ENCODE peak calls at places on chromosomes 7 and 10, in seven cellular contexts. One of them, this sample, is unnamed.

GRCh38 chr10:122911889-122912484 is 1.6 kb downstream of the FAM24A start:
- DNase-seq in gastrocnemius medialis: no peak
- DNase-seq in IMR-90: peak; percentile 52
- DNase-seq in Peyer's patch: no peak
- DNase-seq in adrenal gland: peak; percentile 37
- DNase-seq in lower leg skin: no peak
- DNase-seq in K562: peak; percentile 55
- DNase-seq in this sample: peak; percentile 66

GRCh38 chr10:122097935-122098334 is 109.0 kb downstream of the TACC2 start:
- DNase-seq in K562: no peak
- DNase-seq in adrenal gland: no peak
- DNase-seq in Peyer's patch: no peak
- DNase-seq in gastrocnemius medialis: peak; percentile 76
- DNase-seq in lower leg skin: no peak
- DNase-seq in IMR-90: no peak
- DNase-seq in this sample: no peak

GRCh38 chr7:20895563-20895962 is 108.9 kb upstream of the SP8 start:
- DNase-seq in lower leg skin: no peak
- DNase-seq in IMR-90: no peak
- DNase-seq in adrenal gland: no peak
- DNase-seq in K562: no peak
- DNase-seq in Peyer's patch: no peak
- DNase-seq in gastrocnemius medialis: no peak
- DNase-seq in this sample: no peak

GRCh38 chr10:112951349-112952281 is 1.6 kb downstream of the TCF7L2 start:
- DNase-seq in K562: peak; percentile 50
- DNase-seq in IMR-90: peak; percentile 84
- DNase-seq in adrenal gland: peak; percentile 64
- DNase-seq in lower leg skin: peak; percentile 58
- DNase-seq in Peyer's patch: peak; percentile 76
- DNase-seq in gastrocnemius medialis: peak; percentile 39
- DNase-seq in this sample: peak; percentile 20

GRCh38 chr7:55275291-55276200 is 89.6 kb upstream of the LANCL2 start:
- DNase-seq in adrenal gland: no peak
- DNase-seq in IMR-90: no peak
- DNase-seq in Peyer's patch: no peak
- DNase-seq in K562: no peak
- DNase-seq in gastrocnemius medialis: no peak
- DNase-seq in lower leg skin: no peak
- DNase-seq in this sample: no peak

GRCh38 chr7:107035446-107035845 is 9.1 kb upstream of the PRKAR2B start:
- DNase-seq in lower leg skin: no peak
- DNase-seq in gastrocnemius medialis: no peak
- DNase-seq in K562: peak; percentile 89
- DNase-seq in Peyer's patch: no peak
- DNase-seq in adrenal gland: no peak
- DNase-seq in IMR-90: peak; percentile 95
- DNase-seq in this sample: peak; percentile 73

GRCh38 chr10:58948303-58948702 is 228.1 kb upstream of the PHYHIPL start:
- DNase-seq in gastrocnemius medialis: no peak
- DNase-seq in Peyer's patch: no peak
- DNase-seq in K562: no peak
- DNase-seq in lower leg skin: no peak
- DNase-seq in adrenal gland: no peak
- DNase-seq in IMR-90: no peak
- DNase-seq in this sample: no peak

GRCh38 chr10:77866598-77866997 is 60.0 kb downstream of the DLG5 start:
- DNase-seq in lower leg skin: no peak
- DNase-seq in K562: no peak
- DNase-seq in Peyer's patch: no peak
- DNase-seq in IMR-90: no peak
- DNase-seq in adrenal gland: no peak
- DNase-seq in gastrocnemius medialis: no peak
- DNase-seq in this sample: no peak

GRCh38 chr7:154375956-154376355 is 323.8 kb downstream of the DPP6 start:
- DNase-seq in adrenal gland: no peak
- DNase-seq in gastrocnemius medialis: no peak
- DNase-seq in lower leg skin: no peak
- DNase-seq in Peyer's patch: no peak
- DNase-seq in IMR-90: no peak
- DNase-seq in K562: no peak
- DNase-seq in this sample: no peak

GRCh38 chr7:7653568-7654187 is 13.1 kb downstream of the UMAD1 start:
- DNase-seq in adrenal gland: no peak
- DNase-seq in Peyer's patch: no peak
- DNase-seq in K562: peak; percentile 42
- DNase-seq in gastrocnemius medialis: no peak
- DNase-seq in IMR-90: no peak
- DNase-seq in lower leg skin: no peak
- DNase-seq in this sample: peak; percentile 72

GRCh38 chr7:44461387-44461786 is 29.1 kb downstream of the NUDCD3 start:
- DNase-seq in IMR-90: peak; percentile 79
- DNase-seq in Peyer's patch: no peak
- DNase-seq in gastrocnemius medialis: no peak
- DNase-seq in adrenal gland: no peak
- DNase-seq in K562: no peak
- DNase-seq in lower leg skin: no peak
- DNase-seq in this sample: no peak

GRCh38 chr7:38938589-38938988 is 29.6 kb upstream of the VPS41 start:
- DNase-seq in K562: no peak
- DNase-seq in lower leg skin: no peak
- DNase-seq in adrenal gland: no peak
- DNase-seq in IMR-90: no peak
- DNase-seq in Peyer's patch: no peak
- DNase-seq in gastrocnemius medialis: no peak
- DNase-seq in this sample: no peak

GRCh38 chr10:78450807-78451485 is 417.3 kb downstream of the RPS24 start:
- DNase-seq in Peyer's patch: no peak
- DNase-seq in IMR-90: no peak
- DNase-seq in K562: no peak
- DNase-seq in gastrocnemius medialis: no peak
- DNase-seq in lower leg skin: no peak
- DNase-seq in adrenal gland: peak; percentile 68
- DNase-seq in this sample: no peak

GRCh38 chr7:148303295-148304013 is 287.1 kb upstream of the C7orf33 start:
- DNase-seq in adrenal gland: peak; percentile 54
- DNase-seq in lower leg skin: peak; percentile 78
- DNase-seq in Peyer's patch: no peak
- DNase-seq in IMR-90: no peak
- DNase-seq in K562: no peak
- DNase-seq in gastrocnemius medialis: peak; percentile 41
- DNase-seq in this sample: no peak

GRCh38 chr10:59499460-59499859 is 137.1 kb upstream of the FAM13C start:
- DNase-seq in IMR-90: no peak
- DNase-seq in Peyer's patch: no peak
- DNase-seq in gastrocnemius medialis: no peak
- DNase-seq in adrenal gland: no peak
- DNase-seq in K562: no peak
- DNase-seq in lower leg skin: no peak
- DNase-seq in this sample: no peak

GRCh38 chr7:13879994-13880686 is 109.3 kb downstream of the ETV1 start:
- DNase-seq in lower leg skin: no peak
- DNase-seq in gastrocnemius medialis: no peak
- DNase-seq in adrenal gland: no peak
- DNase-seq in K562: no peak
- DNase-seq in Peyer's patch: no peak
- DNase-seq in IMR-90: peak; percentile 69
- DNase-seq in this sample: no peak

GRCh38 chr7:87148332-87148955 is 3.8 kb upstream of the DMTF1 start:
- DNase-seq in adrenal gland: no peak
- DNase-seq in gastrocnemius medialis: no peak
- DNase-seq in IMR-90: peak; percentile 26
- DNase-seq in lower leg skin: no peak
- DNase-seq in K562: no peak
- DNase-seq in Peyer's patch: no peak
- DNase-seq in this sample: peak; percentile 54

GRCh38 chr7:79833616-79834015 is 301.0 kb upstream of the GNAI1 start:
- DNase-seq in Peyer's patch: no peak
- DNase-seq in gastrocnemius medialis: no peak
- DNase-seq in K562: no peak
- DNase-seq in adrenal gland: no peak
- DNase-seq in lower leg skin: no peak
- DNase-seq in IMR-90: peak; percentile 58
- DNase-seq in this sample: no peak

GRCh38 chr10:65341323-65341922 is 1584.4 kb upstream of the LRRTM3 start:
- DNase-seq in lower leg skin: peak; percentile 15
- DNase-seq in adrenal gland: peak; percentile 18
- DNase-seq in gastrocnemius medialis: peak; percentile 3
- DNase-seq in Peyer's patch: no peak
- DNase-seq in IMR-90: no peak
- DNase-seq in K562: no peak
- DNase-seq in this sample: no peak

GRCh38 chr10:127757033-127757432 is 20.0 kb downstream of the FOXI2 start:
- DNase-seq in K562: no peak
- DNase-seq in gastrocnemius medialis: no peak
- DNase-seq in Peyer's patch: no peak
- DNase-seq in adrenal gland: no peak
- DNase-seq in lower leg skin: no peak
- DNase-seq in IMR-90: no peak
- DNase-seq in this sample: no peak

GRCh38 chr10:34743804-34744203 is 71.3 kb downstream of the PARD3 start:
- DNase-seq in IMR-90: peak; percentile 34
- DNase-seq in lower leg skin: peak; percentile 49
- DNase-seq in K562: no peak
- DNase-seq in Peyer's patch: no peak
- DNase-seq in adrenal gland: peak; percentile 48
- DNase-seq in gastrocnemius medialis: peak; percentile 84
- DNase-seq in this sample: no peak

GRCh38 chr10:120428754-120429153 is 28.3 kb upstream of the PLPP4 start:
- DNase-seq in Peyer's patch: no peak
- DNase-seq in adrenal gland: no peak
- DNase-seq in K562: no peak
- DNase-seq in gastrocnemius medialis: no peak
- DNase-seq in IMR-90: no peak
- DNase-seq in lower leg skin: no peak
- DNase-seq in this sample: no peak

GRCh38 chr10:72058989-72059842 is 29.1 kb downstream of the SPOCK2 start:
- DNase-seq in gastrocnemius medialis: no peak
- DNase-seq in adrenal gland: no peak
- DNase-seq in K562: no peak
- DNase-seq in lower leg skin: no peak
- DNase-seq in IMR-90: no peak
- DNase-seq in Peyer's patch: no peak
- DNase-seq in this sample: no peak

GRCh38 chr10:93859049-93859655 is 34.6 kb upstream of the SLC35G1 start:
- DNase-seq in IMR-90: peak; percentile 10
- DNase-seq in K562: peak; percentile 16
- DNase-seq in lower leg skin: no peak
- DNase-seq in gastrocnemius medialis: no peak
- DNase-seq in Peyer's patch: no peak
- DNase-seq in adrenal gland: no peak
- DNase-seq in this sample: no peak

GRCh38 chr7:150716368-150716767 is at the start of gene GIMAP1:
- DNase-seq in Peyer's patch: no peak
- DNase-seq in K562: no peak
- DNase-seq in lower leg skin: peak; percentile 33
- DNase-seq in gastrocnemius medialis: no peak
- DNase-seq in adrenal gland: no peak
- DNase-seq in IMR-90: no peak
- DNase-seq in this sample: no peak

GRCh38 chr10:50624866-50625491 is 1.2 kb upstream of the SGMS1 start:
- DNase-seq in K562: peak; percentile 93
- DNase-seq in lower leg skin: peak; percentile 59
- DNase-seq in adrenal gland: peak; percentile 73
- DNase-seq in IMR-90: peak; percentile 64
- DNase-seq in Peyer's patch: peak; percentile 94
- DNase-seq in gastrocnemius medialis: peak; percentile 48
- DNase-seq in this sample: peak; percentile 95

GRCh38 chr10:50622497-50623298 is 1.1 kb downstream of the SGMS1 start:
- DNase-seq in K562: peak; percentile 41
- DNase-seq in lower leg skin: peak; percentile 35
- DNase-seq in gastrocnemius medialis: peak; percentile 16
- DNase-seq in adrenal gland: peak; percentile 56
- DNase-seq in Peyer's patch: peak; percentile 64
- DNase-seq in IMR-90: peak; percentile 50
- DNase-seq in this sample: peak; percentile 78

GRCh38 chr10:50624154-50624865 is 554 bp upstream of the SGMS1 start:
- DNase-seq in adrenal gland: peak; percentile 97
- DNase-seq in lower leg skin: peak; percentile 92
- DNase-seq in gastrocnemius medialis: peak; percentile 94
- DNase-seq in K562: peak; percentile 93
- DNase-seq in Peyer's patch: peak; percentile 99
- DNase-seq in IMR-90: peak; percentile 93
- DNase-seq in this sample: peak; percentile 96

GRCh38 chr10:50621981-50622496 is 1.7 kb downstream of the SGMS1 start:
- DNase-seq in lower leg skin: peak; percentile 96
- DNase-seq in adrenal gland: peak; percentile 99
- DNase-seq in Peyer's patch: peak; percentile 92
- DNase-seq in IMR-90: peak; percentile 96
- DNase-seq in gastrocnemius medialis: peak; percentile 99
- DNase-seq in K562: peak; percentile 89
- DNase-seq in this sample: peak; percentile 92

GRCh38 chr10:50623299-50624153 is at the start of gene SGMS1:
- DNase-seq in IMR-90: peak; percentile 83
- DNase-seq in adrenal gland: peak; percentile 87
- DNase-seq in Peyer's patch: peak; percentile 91
- DNase-seq in gastrocnemius medialis: peak; percentile 79
- DNase-seq in K562: peak; percentile 87
- DNase-seq in lower leg skin: peak; percentile 71
- DNase-seq in this sample: peak; percentile 82
- TF ChIP-seq POLR2A in IMR-90: no peak
- TF ChIP-seq POLR2A in adrenal gland: peak; percentile 81
- TF ChIP-seq POLR2A in Peyer's patch: peak; percentile 29
- TF ChIP-seq POLR2A in gastrocnemius medialis: peak; percentile 68
- TF ChIP-seq POLR2A in K562: no peak
- TF ChIP-seq POLR2A in lower leg skin: peak; percentile 1
- TF ChIP-seq POLR2A in this sample: no peak

GRCh38 chr7:129779602-129780256 is 168.2 kb downstream of the NRF1 start:
- DNase-seq in gastrocnemius medialis: no peak
- DNase-seq in lower leg skin: no peak
- DNase-seq in IMR-90: no peak
- DNase-seq in adrenal gland: no peak
- DNase-seq in K562: peak; percentile 99
- DNase-seq in Peyer's patch: peak; percentile 84
- DNase-seq in this sample: peak; percentile 35
- TF ChIP-seq POLR2A in gastrocnemius medialis: no peak
- TF ChIP-seq POLR2A in lower leg skin: no peak
- TF ChIP-seq POLR2A in IMR-90: no peak
- TF ChIP-seq POLR2A in adrenal gland: no peak
- TF ChIP-seq POLR2A in K562: peak; percentile 83
- TF ChIP-seq POLR2A in Peyer's patch: peak; percentile 30
- TF ChIP-seq POLR2A in this sample: no peak

GRCh38 chr7:28571405-28571804 is 159.1 kb downstream of the CREB5 start:
- DNase-seq in IMR-90: no peak
- DNase-seq in lower leg skin: no peak
- DNase-seq in Peyer's patch: no peak
- DNase-seq in gastrocnemius medialis: no peak
- DNase-seq in K562: no peak
- DNase-seq in adrenal gland: no peak
- DNase-seq in this sample: no peak
- TF ChIP-seq POLR2A in IMR-90: no peak
- TF ChIP-seq POLR2A in lower leg skin: no peak
- TF ChIP-seq POLR2A in Peyer's patch: no peak
- TF ChIP-seq POLR2A in gastrocnemius medialis: no peak
- TF ChIP-seq POLR2A in K562: no peak
- TF ChIP-seq POLR2A in adrenal gland: no peak
- TF ChIP-seq POLR2A in this sample: no peak

DNA sequence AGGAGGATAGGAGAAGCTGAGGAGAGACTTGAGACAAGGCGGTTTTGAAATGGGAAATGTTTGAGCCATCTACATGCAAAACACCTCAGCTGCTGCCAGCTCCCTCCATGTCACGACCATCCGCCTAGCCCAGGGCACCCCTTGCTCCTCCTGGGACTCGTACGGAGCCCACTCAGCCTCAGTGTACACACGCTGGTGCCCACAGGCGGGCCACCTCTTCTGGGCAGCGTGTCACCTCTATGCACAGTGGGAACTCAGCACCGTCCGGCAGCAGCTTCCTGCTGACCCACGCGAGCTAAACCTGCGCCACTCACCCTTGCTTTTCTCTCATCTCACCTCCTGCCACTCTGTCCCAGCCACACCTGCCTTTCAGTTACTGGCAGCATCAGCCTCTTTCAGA is 108.3 kb downstream of the GALNT11 start:
- DNase-seq in K562: no peak
- DNase-seq in Peyer's patch: no peak
- DNase-seq in IMR-90: no peak
- DNase-seq in adrenal gland: no peak
- DNase-seq in lower leg skin: no peak
- DNase-seq in gastrocnemius medialis: no peak
- DNase-seq in this sample: no peak
- TF ChIP-seq POLR2A in K562: peak; percentile 34
- TF ChIP-seq POLR2A in Peyer's patch: no peak
- TF ChIP-seq POLR2A in IMR-90: no peak
- TF ChIP-seq POLR2A in adrenal gland: no peak
- TF ChIP-seq POLR2A in lower leg skin: no peak
- TF ChIP-seq POLR2A in gastrocnemius medialis: no peak
- TF ChIP-seq POLR2A in this sample: no peak

This sample was measured in erythroblast.